ENCODE peak calls at places on chromosomes 11 and 22, in ten cellular contexts. B, D, T, F, V, K, P, G, H and L are unnamed samples.

GRCh38 chr22:49880281-49880680 is 26.6 kb downstream of the ZBED4 start:
- DNase-seq in B (no peak), D (no peak), T (no peak), F (no peak), V (no peak), K (no peak), P (no peak), G (no peak), H (peak; percentile 11), L (no peak)

GRCh38 chr22:31099386-31099785 is 8.0 kb downstream of the SELENOM start:
- DNase-seq in B (no peak), D (no peak), T (no peak), F (peak; percentile 78), V (no peak), K (no peak), P (no peak), G (peak; percentile 22), H (no peak), L (no peak)

GRCh38 chr22:22616636-22617035 is 27.8 kb upstream of the GGTLC2 start:
- DNase-seq in B (no peak), D (no peak), T (no peak), F (no peak), V (peak; percentile 3), K (no peak), P (no peak), G (no peak), H (no peak), L (no peak)

GRCh38 chr11:1198766-1199688 is 23.8 kb upstream of the MUC5B start:
- DNase-seq in B (peak; percentile 7), D (no peak), T (peak; percentile 10), F (no peak), V (no peak), K (no peak), P (no peak), G (no peak), H (no peak), L (peak; percentile 52)

GRCh38 chr22:49956914-49957825 is 3.4 kb upstream of the PIM3 start:
- DNase-seq in B (no peak), D (no peak), T (no peak), F (no peak), V (no peak), K (no peak), P (no peak), G (no peak), H (no peak), L (peak; percentile 13)

GRCh38 chr11:58647866-58648265 is 25.4 kb downstream of the CNTF start:
- DNase-seq in B (no peak), D (no peak), T (no peak), F (no peak), V (no peak), K (no peak), P (no peak), G (no peak), H (no peak), L (no peak)

GRCh38 chr11:70763606-70764005 is 365.3 kb downstream of the CTTN start:
- DNase-seq in B (no peak), D (no peak), T (no peak), F (peak; percentile 48), V (no peak), K (no peak), P (no peak), G (no peak), H (no peak), L (no peak)

GRCh38 chr22:24155597-24156145 is 25.6 kb upstream of the SUSD2 start:
- DNase-seq in B (peak; percentile 74), D (peak; percentile 60), T (peak; percentile 80), F (peak; percentile 93), V (no peak), K (peak; percentile 57), P (no peak), G (no peak), H (peak; percentile 52), L (peak; percentile 95)

GRCh38 chr11:65488273-65489058 is 10.4 kb upstream of the MALAT1 start:
- DNase-seq in B (no peak), D (peak; percentile 15), T (peak; percentile 63), F (peak; percentile 88), V (no peak), K (peak; percentile 58), P (no peak), G (no peak), H (peak; percentile 75), L (peak; percentile 86)

GRCh38 chr11:702731-703461 is 3.1 kb upstream of the EPS8L2 start:
- DNase-seq in B (peak; percentile 64), D (no peak), T (no peak), F (peak; percentile 61), V (no peak), K (no peak), P (no peak), G (no peak), H (no peak), L (no peak)

GRCh38 chr11:1519028-1519736 is 32.6 kb upstream of the MOB2 start:
- DNase-seq in B (no peak), D (no peak), T (no peak), F (no peak), V (no peak), K (no peak), P (no peak), G (no peak), H (no peak), L (peak; percentile 29)

GRCh38 chr22:37519268-37520195 is at the start of gene CARD10:
- DNase-seq in B (peak; percentile 59), D (no peak), T (no peak), F (peak; percentile 45), V (peak; percentile 17), K (no peak), P (no peak), G (no peak), H (no peak), L (peak; percentile 75)

GRCh38 chr11:19974886-19975285 is 185.4 kb downstream of the DBX1 start:
- DNase-seq in B (no peak), D (no peak), T (no peak), F (no peak), V (no peak), K (no peak), P (no peak), G (no peak), H (no peak), L (no peak)

GRCh38 chr11:110251837-110252236 is 44.6 kb downstream of the RDX start:
- DNase-seq in B (peak; percentile 66), D (no peak), T (no peak), F (peak; percentile 68), V (no peak), K (no peak), P (peak; percentile 73), G (peak; percentile 95), H (no peak), L (no peak)

GRCh38 chr22:39627865-39628562 is 57.5 kb downstream of the CACNA1I start:
- DNase-seq in B (no peak), D (no peak), T (no peak), F (no peak), V (no peak), K (no peak), P (no peak), G (no peak), H (no peak), L (no peak)

DNA sequence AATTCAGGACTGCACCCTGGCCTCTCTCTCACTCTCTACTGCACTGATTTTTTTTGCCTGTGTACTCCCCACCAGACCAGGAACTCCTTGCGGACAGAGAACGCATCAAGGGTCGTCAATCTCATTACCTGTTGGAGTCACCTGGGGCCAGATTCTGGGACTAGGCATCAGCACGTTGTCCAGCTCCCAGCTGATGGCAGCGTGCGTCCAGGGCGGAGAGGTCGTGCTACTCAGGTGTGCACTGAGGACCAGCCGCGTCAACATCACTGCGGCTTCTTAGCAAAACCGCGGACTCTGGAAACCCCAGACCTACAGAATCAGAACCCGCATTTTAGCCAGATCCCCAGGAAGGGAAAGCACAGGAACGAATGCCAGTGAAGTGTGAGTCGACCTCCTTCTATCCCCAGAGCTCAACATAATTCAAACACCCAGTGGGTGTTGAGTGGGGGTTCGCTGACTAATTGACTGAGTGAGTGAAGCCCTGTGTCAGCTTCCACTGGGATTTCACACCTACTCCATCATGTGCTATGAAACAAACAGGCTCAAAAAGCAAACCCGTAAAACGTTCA is 13.2 kb downstream of the KCNJ5 start:
- DNase-seq in B (no peak), D (no peak), T (no peak), F (peak; percentile 38), V (no peak), K (no peak), P (no peak), G (no peak), H (peak; percentile 20), L (no peak)
- H3K4me1 ChIP-seq in B (peaks cover 68% of the 10 kb centered on the region), D (peaks cover 5% of the 10 kb centered on the region), T (peaks cover 28% of the 10 kb centered on the region), F (peaks cover 41% of the 10 kb centered on the region), V (peaks cover 10% of the 10 kb centered on the region), K (peaks cover 20% of the 10 kb centered on the region), P (peaks cover 41% of the 10 kb centered on the region), G (peaks cover 20% of the 10 kb centered on the region), H (peaks cover 14% of the 10 kb centered on the region), L (peaks cover 14% of the 10 kb centered on the region)

DNA sequence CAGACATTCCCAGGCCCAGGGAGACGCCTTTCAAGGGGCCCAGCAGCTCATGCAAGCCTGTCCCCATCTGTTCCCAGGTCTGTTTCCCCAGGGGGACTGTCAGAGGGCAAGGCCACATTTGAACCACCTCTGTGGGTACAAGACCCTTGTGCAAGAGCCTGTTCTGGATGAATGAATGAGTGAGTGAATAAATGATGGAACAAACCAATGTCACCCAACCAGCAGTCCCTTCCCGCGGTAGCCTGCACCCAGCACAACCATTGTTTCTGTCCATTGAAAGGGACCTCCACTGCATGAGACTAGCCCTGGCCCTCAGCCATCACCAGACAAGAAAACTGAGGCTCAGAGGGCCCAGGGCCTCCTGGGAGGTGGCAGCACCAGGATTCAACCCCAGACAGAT is 69.7 kb upstream of the TCF20 start:
- DNase-seq in B (no peak), D (no peak), T (no peak), F (no peak), V (no peak), K (no peak), P (no peak), G (no peak), H (no peak), L (no peak)
- H3K4me3 ChIP-seq in B (no peak overlapping the region), D (no peak overlapping the region), T (no peak overlapping the region), F (no peak overlapping the region), V (no peak overlapping the region), K (no peak overlapping the region), P (no peak overlapping the region), G (no peak overlapping the region), H (no peak overlapping the region), L (no peak overlapping the region)

DNA sequence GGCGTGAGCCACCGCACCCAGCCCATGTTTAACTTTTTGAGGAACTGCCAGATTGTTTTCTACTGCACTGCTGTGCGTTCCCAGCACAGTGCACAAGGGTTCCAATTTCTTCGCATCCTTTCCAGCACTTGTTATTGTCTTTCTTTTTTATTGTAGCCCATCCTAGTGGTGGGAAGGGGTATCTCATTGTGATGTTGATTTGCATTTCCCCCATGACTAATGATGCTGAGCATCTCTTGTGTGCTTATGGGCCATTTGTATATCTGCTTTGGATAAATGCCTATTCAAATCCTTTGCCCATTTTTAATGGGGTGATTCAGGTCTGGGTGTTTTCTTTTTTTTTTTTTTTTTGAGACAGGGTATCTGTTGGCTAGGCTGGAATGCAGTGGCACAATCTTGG is 36.6 kb upstream of the SYT7 start:
- DNase-seq in B (no peak), D (no peak), T (no peak), F (peak; percentile 51), V (no peak), K (no peak), P (no peak), G (no peak), H (no peak), L (no peak)
- H3K27me3 ChIP-seq in B (no peaks in the 10 kb centered on the region), D (no peaks in the 10 kb centered on the region), T (peaks cover 48% of the 10 kb centered on the region), F (no peaks in the 10 kb centered on the region), V (no peaks in the 10 kb centered on the region), K (no peaks in the 10 kb centered on the region), P (no peaks in the 10 kb centered on the region), G (no peaks in the 10 kb centered on the region), H (no peaks in the 10 kb centered on the region), L (no peaks in the 10 kb centered on the region)

GRCh38 chr11:116790167-116791001 is 1.3 kb downstream of the APOA5 start:
- DNase-seq in B (no peak), D (no peak), T (no peak), F (no peak), V (no peak), K (no peak), P (no peak), G (no peak), H (no peak), L (peak; percentile 65)
- H3K4me1 ChIP-seq in B (peaks cover 48% of the 10 kb centered on the region), D (peaks cover 29% of the 10 kb centered on the region), T (peaks cover 35% of the 10 kb centered on the region), F (peaks cover 41% of the 10 kb centered on the region), V (peaks cover 32% of the 10 kb centered on the region), K (peaks cover 18% of the 10 kb centered on the region), P (peaks cover 38% of the 10 kb centered on the region), G (peaks cover 20% of the 10 kb centered on the region), H (no peaks in the 10 kb centered on the region), L (peaks cover 3% of the 10 kb centered on the region)